ENCODE peak calls at places on chromosomes 16 and 17, in six cellular contexts. K is fibroblast of lung; I is activated CD4-positive, alpha-beta T cell treated with anti-CD3 and anti-CD28 coated beads for 24 hours; R is CD8-positive, alpha-beta memory T cell; U is activated effector memory CD4-positive, alpha-beta T cell treated with Interleukin-2 at 50 U/mL for 16 hours; Z is DMS 273 treated with DMSO at 0.1 percent for 48 hours. Q is an unnamed sample.

GRCh38 chr16:81444448-81445121 is at the start of gene CMIP:
- DNase-seq in U (peak), K (peak), Z (no peak), I (peak), R (peak), Q (peak)

GRCh38 chr17:75703591-75703990 is 17.7 kb upstream of the ITGB4 start:
- DNase-seq in K (no peak), R (no peak), Z (no peak), I (no peak), U (no peak), Q (no peak)

GRCh38 chr17:78707016-78707415 is 75.1 kb downstream of the CYTH1 start:
- DNase-seq in K (no peak), I (no peak), Z (no peak), U (no peak), R (no peak), Q (no peak)

GRCh38 chr17:17518951-17519350 is 22.8 kb upstream of the RASD1 start:
- DNase-seq in R (no peak), Z (no peak), U (no peak), K (no peak), I (no peak), Q (no peak)

GRCh38 chr17:21233581-21234337 is 19.5 kb downstream of the NATD1 start:
- DNase-seq in Z (no peak), K (no peak), U (no peak), R (no peak), I (no peak), Q (no peak)

GRCh38 chr17:49783051-49783715 is 5.3 kb upstream of the KAT7 start:
- DNase-seq in I (no peak), U (no peak), Z (peak), K (no peak), R (no peak), Q (no peak)

GRCh38 chr16:53129281-53130192 is 74.7 kb downstream of the CHD9 start:
- DNase-seq in I (no peak), R (no peak), U (no peak), Z (no peak), K (peak), Q (no peak)

GRCh38 chr17:18248300-18248731 is 10.2 kb downstream of the FLII start:
- DNase-seq in Z (peak), K (peak), I (peak), U (peak), R (peak), Q (peak)

GRCh38 chr17:82012482-82013295 is 10.0 kb downstream of the CENPX start:
- DNase-seq in I (no peak), K (peak), U (no peak), R (no peak), Z (no peak), Q (no peak)

GRCh38 chr16:68117884-68118283 is 32.7 kb downstream of the NFATC3 start:
- DNase-seq in K (no peak), U (no peak), Z (no peak), R (no peak), I (no peak), Q (no peak)

GRCh38 chr17:2239882-2240430 is 63.6 kb downstream of the SMG6 start:
- DNase-seq in U (no peak), Z (no peak), K (peak), R (peak), I (peak), Q (peak)

GRCh38 chr17:80123791-80124190 is 22.4 kb downstream of the GAA start:
- DNase-seq in I (no peak), Z (no peak), R (no peak), K (peak), U (no peak), Q (no peak)

GRCh38 chr17:57517216-57517518 is 227.9 kb downstream of the CCDC182 start:
- DNase-seq in R (no peak), Z (no peak), I (no peak), U (no peak), K (no peak), Q (no peak)

GRCh38 chr17:27576429-27577123 is 54.4 kb upstream of the LGALS9 start:
- DNase-seq in K (peak), I (no peak), R (no peak), U (no peak), Z (no peak), Q (no peak)

GRCh38 chr17:64223283-64223682 is 39.8 kb downstream of the TEX2 start:
- DNase-seq in R (no peak), U (no peak), K (no peak), Z (no peak), I (no peak), Q (no peak)

GRCh38 chr16:1794908-1795666 is 1.6 kb upstream of the IGFALS start:
- DNase-seq in U (no peak), I (no peak), Z (no peak), R (no peak), K (no peak), Q (no peak)

GRCh38 chr16:84356591-84357116 is 11.7 kb upstream of the ATP2C2 start:
- DNase-seq in I (no peak), U (no peak), R (no peak), Z (no peak), K (no peak), Q (no peak)

GRCh38 chr17:27433521-27433920 is 22.7 kb upstream of the KSR1 start:
- DNase-seq in K (no peak), U (no peak), R (no peak), I (no peak), Z (no peak), Q (no peak)

GRCh38 chr17:59404471-59404870 is 73.0 kb downstream of the YPEL2 start:
- DNase-seq in I (no peak), U (no peak), R (no peak), Z (no peak), K (no peak), Q (no peak)

Q was measured in H54.